ENCODE peak calls at places on chromosome 2, in ten cellular contexts. M is NCI-H1694; R is activated T-cell treated with anti-CD3 and anti-CD28 coated beads for 1 hour; B is AML-193; L is cardiac septum; K is NCI-H1092 treated with DMSO at 0.1 percent for 48 hours; P is DMS153; T is activated CD4-positive, alpha-beta T cell treated with anti-CD3 and anti-CD28 coated beads for 48 hours; U is AG08396; Y is dermis microvascular lymphatic vessel endothelial cell. Q is an unnamed sample.

GRCh38 chr2:63614448-63614968 is 25.7 kb downstream of the MDH1 start:
- DNase-seq in M (no peak), R (no peak), B (no peak), L (no peak), K (no peak), P (no peak), T (no peak), U (peak; percentile 16), Y (no peak), Q (no peak)

GRCh38 chr2:1862881-1863280 is 118.6 kb upstream of the PXDN start:
- DNase-seq in M (no peak), R (no peak), B (no peak), L (peak; percentile 19), K (no peak), P (no peak), T (no peak), U (no peak), Y (no peak), Q (no peak)

GRCh38 chr2:170020777-170021176 is 157.2 kb upstream of the MYO3B start:
- DNase-seq in M (no peak), R (no peak), B (no peak), L (no peak), K (no peak), P (no peak), T (no peak), U (no peak), Y (no peak), Q (no peak)

GRCh38 chr2:60486067-60486466 is 67.4 kb downstream of the BCL11A start:
- DNase-seq in M (no peak), R (no peak), B (no peak), L (no peak), K (no peak), P (no peak), T (no peak), U (no peak), Y (no peak), Q (no peak)

GRCh38 chr2:9178905-9179571 is 27.6 kb upstream of the ASAP2 start:
- DNase-seq in M (no peak), R (no peak), B (no peak), L (no peak), K (peak; percentile 64), P (peak; percentile 95), T (no peak), U (peak; percentile 66), Y (peak; percentile 26), Q (no peak)

GRCh38 chr2:705971-706511 is 28.8 kb upstream of the TMEM18 start:
- DNase-seq in M (no peak), R (no peak), B (no peak), L (no peak), K (no peak), P (no peak), T (peak; percentile 30), U (no peak), Y (no peak), Q (no peak)

GRCh38 chr2:215612770-215613169 is 176.9 kb upstream of the FN1 start:
- DNase-seq in M (no peak), R (no peak), B (no peak), L (no peak), K (no peak), P (no peak), T (no peak), U (peak; percentile 34), Y (no peak), Q (no peak)

GRCh38 chr2:123993728-123994323 is 31.3 kb upstream of the CNTNAP5 start:
- DNase-seq in M (peak; percentile 15), R (no peak), B (no peak), L (no peak), K (peak; percentile 25), P (no peak), T (peak; percentile 17), U (peak; percentile 7), Y (peak; percentile 2), Q (no peak)

GRCh38 chr2:109638807-109639206 is 24.6 kb downstream of the SOWAHC start:
- DNase-seq in M (peak; percentile 85), R (no peak), B (no peak), L (no peak), K (peak; percentile 67), P (no peak), T (no peak), U (no peak), Y (no peak), Q (no peak)

GRCh38 chr2:191979221-191979730 is 132.4 kb upstream of the CAVIN2 start:
- DNase-seq in M (no peak), R (no peak), B (no peak), L (no peak), K (no peak), P (no peak), T (no peak), U (no peak), Y (no peak), Q (no peak)

GRCh38 chr2:15272961-15273360 is 288.2 kb downstream of the NBAS start:
- DNase-seq in M (no peak), R (no peak), B (no peak), L (no peak), K (no peak), P (no peak), T (no peak), U (no peak), Y (no peak), Q (no peak)

GRCh38 chr2:160695402-160696060 is 201.9 kb upstream of the RBMS1 start:
- DNase-seq in M (no peak), R (no peak), B (no peak), L (no peak), K (no peak), P (peak; percentile 93), T (no peak), U (no peak), Y (no peak), Q (no peak)

GRCh38 chr2:55966431-55967118 is 43.0 kb upstream of the EFEMP1 start:
- DNase-seq in M (no peak), R (no peak), B (no peak), L (no peak), K (peak; percentile 3), P (no peak), T (no peak), U (peak; percentile 13), Y (no peak), Q (no peak)

GRCh38 chr2:43041661-43042360 is 184.6 kb downstream of the ZFP36L2 start:
- DNase-seq in M (no peak), R (no peak), B (no peak), L (no peak), K (no peak), P (no peak), T (no peak), U (peak; percentile 88), Y (peak; percentile 43), Q (no peak)

GRCh38 chr2:170047331-170048065 is 130.4 kb upstream of the MYO3B start:
- DNase-seq in M (no peak), R (no peak), B (no peak), L (no peak), K (no peak), P (no peak), T (no peak), U (no peak), Y (no peak), Q (no peak)

GRCh38 chr2:237485844-237486243 is 1.2 kb upstream of the MLPH start:
- DNase-seq in M (no peak), R (no peak), B (no peak), L (no peak), K (no peak), P (no peak), T (no peak), U (no peak), Y (no peak), Q (no peak)

GRCh38 chr2:209663666-209664065 is 108.0 kb upstream of the UNC80 start:
- DNase-seq in M (no peak), R (no peak), B (no peak), L (no peak), K (no peak), P (no peak), T (no peak), U (no peak), Y (no peak), Q (no peak)

GRCh38 chr2:227479865-227480475 is 8.0 kb downstream of the AGFG1 start:
- DNase-seq in M (peak; percentile 15), R (no peak), B (peak; percentile 38), L (no peak), K (no peak), P (no peak), T (no peak), U (peak; percentile 28), Y (no peak), Q (no peak)

GRCh38 chr2:177291701-177292100 is 27.2 kb upstream of the NFE2L2 start:
- DNase-seq in M (no peak), R (no peak), B (no peak), L (no peak), K (no peak), P (no peak), T (peak; percentile 28), U (no peak), Y (no peak), Q (no peak)

GRCh38 chr2:225282858-225283693 is 116.4 kb upstream of the NYAP2 start:
- DNase-seq in M (peak; percentile 51), R (no peak), B (peak; percentile 26), L (no peak), K (peak; percentile 37), P (peak; percentile 18), T (peak; percentile 31), U (peak; percentile 42), Y (no peak), Q (peak; percentile 9)

GRCh38 chr2:6940820-6941219 is 23.6 kb downstream of the RNF144A start:
- DNase-seq in M (no peak), R (no peak), B (no peak), L (no peak), K (no peak), P (no peak), T (no peak), U (no peak), Y (no peak), Q (no peak)

GRCh38 chr2:148927010-148927409 is 52.0 kb downstream of the KIF5C start:
- DNase-seq in M (no peak), R (peak; percentile 2), B (no peak), L (peak; percentile 82), K (no peak), P (no peak), T (peak; percentile 43), U (no peak), Y (no peak), Q (no peak)

GRCh38 chr2:26735096-26735495 is 29.0 kb upstream of the SLC35F6 start:
- DNase-seq in M (no peak), R (no peak), B (no peak), L (no peak), K (no peak), P (no peak), T (no peak), U (peak; percentile 84), Y (peak; percentile 76), Q (no peak)

GRCh38 chr2:224909885-224910517 is 132.3 kb downstream of the DOCK10 start:
- DNase-seq in M (peak; percentile 4), R (no peak), B (peak; percentile 70), L (no peak), K (peak; percentile 52), P (peak; percentile 71), T (peak; percentile 42), U (peak; percentile 78), Y (peak; percentile 3), Q (no peak)

GRCh38 chr2:111642576-111643327 is 241.2 kb downstream of the ANAPC1 start:
- DNase-seq in M (no peak), R (no peak), B (peak; percentile 24), L (no peak), K (no peak), P (no peak), T (no peak), U (no peak), Y (no peak), Q (no peak)